ENCODE peak calls at places on chromosomes 11 and 22, in six cellular contexts. F is lower lobe of right lung, J is transverse colon, Z is cardiac muscle cell, G is SJSA1, Y is body of pancreas. K is an unnamed sample.

GRCh38 chr11:64264371-64264852 is 13.1 kb downstream of the PLCB3 start:
- DNase-seq in G (no peak), F (no peak), Z (no peak), Y (no peak), J (no peak), K (no peak)

GRCh38 chr11:87002918-87003317 is 34.8 kb upstream of the TMEM135 start:
- DNase-seq in Y (no peak), J (no peak), Z (no peak), F (no peak), G (no peak), K (no peak)

GRCh38 chr11:88480217-88480616 is 142.7 kb upstream of the CTSC start:
- DNase-seq in Z (no peak), Y (no peak), F (no peak), J (no peak), G (peak; percentile 33), K (no peak)

GRCh38 chr11:70066136-70066520 is 12.0 kb upstream of the ANO1 start:
- DNase-seq in F (no peak), J (no peak), G (peak; percentile 48), Z (no peak), Y (no peak), K (no peak)

GRCh38 chr22:44489026-44489425 is 9.0 kb downstream of the RTL6 start:
- DNase-seq in Y (no peak), G (no peak), J (no peak), Z (no peak), F (no peak), K (no peak)

GRCh38 chr11:111538407-111539114 is 2.0 kb upstream of the LAYN start:
- DNase-seq in F (no peak), Y (no peak), G (no peak), J (no peak), Z (no peak), K (no peak)

GRCh38 chr22:50260801-50261614 is 475 bp downstream of the MAPK12 start:
- DNase-seq in G (no peak), F (peak; percentile 68), J (no peak), Z (peak; percentile 75), Y (no peak), K (no peak)

GRCh38 chr11:17383466-17383865 is 5.0 kb downstream of the KCNJ11 start:
- DNase-seq in J (no peak), Z (no peak), F (no peak), Y (no peak), G (no peak), K (no peak)

GRCh38 chr11:119056397-119056999 is 507 bp downstream of the HYOU1 start:
- DNase-seq in G (no peak), F (peak; percentile 65), Y (peak; percentile 55), J (peak; percentile 70), Z (peak; percentile 38), K (peak; percentile 44)

GRCh38 chr22:49046000-49046545 is 781.6 kb downstream of the BRD1 start:
- DNase-seq in J (no peak), Y (no peak), Z (no peak), G (no peak), F (no peak), K (no peak)

GRCh38 chr11:124762077-124762623 is at the start of gene ESAM:
- DNase-seq in G (no peak), F (peak; percentile 80), Z (peak; percentile 42), Y (peak; percentile 49), J (peak; percentile 84), K (peak; percentile 86)

GRCh38 chr11:109971184-109971523 is 122.0 kb upstream of the ZC3H12C start:
- DNase-seq in G (no peak), Z (peak; percentile 13), Y (no peak), F (no peak), J (no peak), K (peak; percentile 49)

GRCh38 chr22:48585916-48586798 is 1241.5 kb downstream of the BRD1 start:
- DNase-seq in F (peak; percentile 28), Z (no peak), J (no peak), G (no peak), Y (no peak), K (no peak)

GRCh38 chr11:62710001-62710345 is 2.5 kb downstream of the GNG3 start:
- DNase-seq in G (no peak), Y (no peak), F (no peak), J (no peak), Z (no peak), K (no peak)

GRCh38 chr11:70637949-70638598 is 239.7 kb downstream of the CTTN start:
- DNase-seq in F (no peak), J (no peak), Z (no peak), G (no peak), Y (no peak), K (no peak)

GRCh38 chr22:36364255-36365019 is 23.3 kb downstream of the MYH9 start:
- DNase-seq in Y (peak; percentile 14), Z (no peak), F (no peak), G (peak; percentile 86), J (no peak), K (no peak)

GRCh38 chr11:113114452-113115027 is 153.3 kb downstream of the NCAM1 start:
- DNase-seq in Z (peak; percentile 76), Y (peak; percentile 32), J (peak; percentile 27), G (peak; percentile 53), F (no peak), K (peak; percentile 66)

GRCh38 chr11:62413060-62413696 is 5.7 kb upstream of the SCGB1A1 start:
- DNase-seq in Y (no peak), J (no peak), F (no peak), G (no peak), Z (no peak), K (no peak)

GRCh38 chr11:125162743-125163142 is 1.8 kb upstream of the PKNOX2 start:
- DNase-seq in Y (no peak), Z (peak; percentile 86), G (no peak), F (no peak), J (no peak), K (no peak)

GRCh38 chr11:117412176-117412575 is 84.5 kb downstream of the CEP164 start:
- DNase-seq in F (no peak), G (no peak), J (no peak), Z (no peak), Y (no peak), K (no peak)

GRCh38 chr22:45584121-45584570 is 81.5 kb downstream of the FBLN1 start:
- DNase-seq in F (peak; percentile 36), Y (no peak), J (no peak), G (no peak), Z (no peak), K (no peak)

GRCh38 chr11:112881461-112881860 is 79.8 kb upstream of the NCAM1 start:
- DNase-seq in Z (peak; percentile 91), Y (peak; percentile 65), G (peak; percentile 69), J (peak; percentile 31), F (peak; percentile 55), K (peak; percentile 76)

GRCh38 chr22:49564054-49564453 is 263.6 kb downstream of the BRD1 start:
- DNase-seq in F (no peak), J (no peak), Y (no peak), Z (no peak), G (peak; percentile 28), K (no peak)

GRCh38 chr11:69307871-69308381 is 14.0 kb downstream of the MYEOV start:
- DNase-seq in Z (no peak), F (no peak), Y (no peak), G (peak; percentile 54), J (no peak), K (no peak)

GRCh38 chr11:103682318-103683184 is 353.9 kb upstream of the DDI1 start:
- DNase-seq in Y (peak; percentile 63), F (no peak), J (peak; percentile 49), G (peak; percentile 34), Z (peak; percentile 81), K (peak; percentile 22)

GRCh38 chr11:69249086-69249640 is 44.8 kb upstream of the MYEOV start:
- DNase-seq in F (no peak), Y (no peak), G (peak; percentile 50), Z (no peak), J (no peak), K (no peak)

GRCh38 chr22:18975434-18976196 is 39.5 kb upstream of the PRODH start:
- DNase-seq in Z (no peak), G (no peak), J (no peak), Y (peak; percentile 80), F (peak; percentile 30), K (no peak)

GRCh38 chr11:102111011-102111786 is 952 bp downstream of the YAP1 start:
- DNase-seq in J (peak; percentile 71), Z (peak; percentile 94), G (peak; percentile 75), Y (peak; percentile 72), F (peak; percentile 85), K (peak; percentile 90)

GRCh38 chr11:85948884-85949283 is 93.7 kb downstream of the CCDC83 start:
- DNase-seq in Y (no peak), Z (no peak), J (no peak), G (no peak), F (no peak), K (no peak)

GRCh38 chr11:3866836-3867208 is 11.4 kb downstream of the STIM1 start:
- DNase-seq in Y (no peak), G (no peak), F (no peak), Z (no peak), J (no peak), K (no peak)
- H3K27ac ChIP-seq in Y (peak overlapping the region; percentile 77), G (peak overlapping the region; percentile 63), F (peak overlapping the region; percentile 69), Z (no peak overlapping the region), J (no peak overlapping the region), K (peak overlapping the region; percentile 83)

GRCh38 chr11:121661796-121662508 is 209.2 kb upstream of the SORL1-AS1 start:
- DNase-seq in J (no peak), G (no peak), F (no peak), Z (no peak), Y (no peak), K (no peak)
- H3K27ac ChIP-seq in J (no peak overlapping the region), G (no peak overlapping the region), F (no peak overlapping the region), Z (no peak overlapping the region), Y (no peak overlapping the region), K (no peak overlapping the region)

GRCh38 chr11:123122852-123123251 is 60.9 kb upstream of the HSPA8 start:
- DNase-seq in G (no peak), F (no peak), Y (no peak), J (no peak), Z (no peak), K (no peak)
- H3K27ac ChIP-seq in G (peak overlapping the region; percentile 12), F (peak overlapping the region; percentile 71), Y (no peak overlapping the region), J (peak overlapping the region; percentile 52), Z (no peak overlapping the region), K (no peak overlapping the region)

GRCh38 chr11:725624-726202 is 19.7 kb downstream of the EPS8L2 start:
- DNase-seq in J (no peak), Y (no peak), G (no peak), Z (no peak), F (no peak), K (no peak)
- H3K27ac ChIP-seq in J (peak overlapping the region; percentile 73), Y (peak overlapping the region; percentile 75), G (no peak overlapping the region), Z (no peak overlapping the region), F (peak overlapping the region; percentile 41), K (peak overlapping the region; percentile 75)

DNA sequence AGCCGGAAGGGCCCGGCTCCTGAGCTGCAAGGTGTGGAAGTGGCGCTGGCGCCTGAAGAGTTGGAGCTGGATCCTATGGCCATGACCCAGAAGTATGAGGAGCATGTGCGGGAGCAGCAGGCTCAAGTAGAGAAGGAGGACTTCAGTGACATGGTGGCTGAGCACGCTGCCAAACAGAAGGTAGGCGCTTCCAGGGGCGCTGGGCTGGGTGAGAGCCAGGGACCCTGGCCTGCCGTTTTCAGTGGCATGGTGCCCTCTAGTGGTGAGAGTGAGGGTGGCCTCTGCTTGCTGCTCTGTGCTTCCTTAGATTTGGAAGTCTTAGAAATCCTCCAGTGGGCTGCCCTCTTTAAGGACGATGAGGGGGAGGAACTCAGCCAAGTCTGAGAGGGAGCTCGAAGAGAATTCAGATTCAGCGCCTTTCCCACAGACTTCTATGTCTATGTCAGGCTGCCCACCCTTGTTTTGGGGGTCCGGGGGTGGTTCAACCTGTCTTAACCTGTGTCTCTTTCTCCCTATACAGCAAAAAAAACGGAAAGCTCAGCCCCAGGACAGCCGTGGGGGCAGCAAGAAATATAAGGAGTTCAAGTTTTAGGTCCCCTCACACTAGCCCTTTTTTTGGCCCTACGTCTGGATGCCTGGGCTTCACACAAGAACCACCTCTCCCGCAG is 1.8 kb upstream of the PACS1 start:
- DNase-seq in F (peak; percentile 79), G (peak; percentile 90), Z (peak; percentile 85), J (peak; percentile 78), Y (peak; percentile 74), K (peak; percentile 85)
- H3K27ac ChIP-seq in F (peak overlapping the region; percentile 91), G (no peak overlapping the region), Z (peak overlapping the region; percentile 94), J (peak overlapping the region; percentile 93), Y (peak overlapping the region; percentile 89), K (peak overlapping the region; percentile 98)

K was measured in thyroid gland.